ENCODE peak calls at places on chromosomes 13 and 19, in six cellular contexts. One of them, this sample, is unnamed.

GRCh38 chr19:56110515-56111448 is 10.3 kb downstream of the ZNF787 start:
- DNase-seq in AG09319: no peak
- DNase-seq in T1000: no peak
- DNase-seq in stromal cell of bone marrow: no peak
- DNase-seq in ureter: no peak
- DNase-seq in Caco-2: no peak
- DNase-seq in this sample: no peak

GRCh38 chr19:55702131-55702627 is 27.2 kb downstream of the EPN1 start:
- DNase-seq in AG09319: no peak
- DNase-seq in ureter: no peak
- DNase-seq in T1000: no peak
- DNase-seq in stromal cell of bone marrow: no peak
- DNase-seq in Caco-2: peak
- DNase-seq in this sample: no peak

GRCh38 chr13:23918208-23918607 is 20.9 kb upstream of the C1QTNF9B start:
- DNase-seq in stromal cell of bone marrow: no peak
- DNase-seq in T1000: no peak
- DNase-seq in AG09319: no peak
- DNase-seq in ureter: no peak
- DNase-seq in Caco-2: no peak
- DNase-seq in this sample: no peak

GRCh38 chr13:101499406-101499805 is 46.9 kb downstream of the ITGBL1 start:
- DNase-seq in Caco-2: no peak
- DNase-seq in AG09319: no peak
- DNase-seq in stromal cell of bone marrow: peak
- DNase-seq in ureter: no peak
- DNase-seq in T1000: no peak
- DNase-seq in this sample: no peak

GRCh38 chr19:16588089-16588823 is 16.0 kb upstream of the SLC35E1 start:
- DNase-seq in stromal cell of bone marrow: no peak
- DNase-seq in T1000: no peak
- DNase-seq in Caco-2: no peak
- DNase-seq in AG09319: no peak
- DNase-seq in ureter: no peak
- DNase-seq in this sample: peak

GRCh38 chr13:105929486-105929885 is 606.0 kb downstream of the EFNB2 start:
- DNase-seq in T1000: no peak
- DNase-seq in AG09319: no peak
- DNase-seq in Caco-2: no peak
- DNase-seq in ureter: no peak
- DNase-seq in stromal cell of bone marrow: no peak
- DNase-seq in this sample: no peak

GRCh38 chr19:2462635-2463421 is 6.1 kb upstream of the LMNB2 start:
- DNase-seq in AG09319: peak
- DNase-seq in stromal cell of bone marrow: peak
- DNase-seq in T1000: peak
- DNase-seq in Caco-2: peak
- DNase-seq in ureter: peak
- DNase-seq in this sample: no peak

GRCh38 chr13:49594576-49594975 is 9.2 kb upstream of the RCBTB1 start:
- DNase-seq in Caco-2: no peak
- DNase-seq in AG09319: no peak
- DNase-seq in ureter: no peak
- DNase-seq in stromal cell of bone marrow: peak
- DNase-seq in T1000: no peak
- DNase-seq in this sample: no peak

GRCh38 chr19:32581704-32582164 is 744 bp downstream of the PDCD5 start:
- DNase-seq in stromal cell of bone marrow: no peak
- DNase-seq in T1000: no peak
- DNase-seq in ureter: no peak
- DNase-seq in Caco-2: no peak
- DNase-seq in AG09319: no peak
- DNase-seq in this sample: no peak

GRCh38 chr13:73551736-73552135 is 492.9 kb downstream of the KLF5 start:
- DNase-seq in stromal cell of bone marrow: no peak
- DNase-seq in AG09319: no peak
- DNase-seq in Caco-2: no peak
- DNase-seq in ureter: no peak
- DNase-seq in T1000: no peak
- DNase-seq in this sample: no peak

GRCh38 chr19:14686411-14686810 is 3.4 kb upstream of the ZNF333 start:
- DNase-seq in AG09319: no peak
- DNase-seq in Caco-2: no peak
- DNase-seq in ureter: no peak
- DNase-seq in stromal cell of bone marrow: no peak
- DNase-seq in T1000: no peak
- DNase-seq in this sample: peak

GRCh38 chr13:22278336-22278929 is 607.6 kb downstream of the FGF9 start:
- DNase-seq in stromal cell of bone marrow: no peak
- DNase-seq in AG09319: no peak
- DNase-seq in ureter: peak
- DNase-seq in Caco-2: peak
- DNase-seq in T1000: no peak
- DNase-seq in this sample: peak

GRCh38 chr13:28537149-28537548 is 42.2 kb upstream of the FLT1 start:
- DNase-seq in Caco-2: no peak
- DNase-seq in AG09319: no peak
- DNase-seq in T1000: no peak
- DNase-seq in ureter: no peak
- DNase-seq in stromal cell of bone marrow: no peak
- DNase-seq in this sample: peak

GRCh38 chr13:29753593-29754485 is 96.6 kb downstream of the UBL3 start:
- DNase-seq in Caco-2: no peak
- DNase-seq in AG09319: no peak
- DNase-seq in T1000: no peak
- DNase-seq in stromal cell of bone marrow: no peak
- DNase-seq in ureter: no peak
- DNase-seq in this sample: no peak

GRCh38 chr13:102090532-102090931 is 311.3 kb downstream of the FGF14 start:
- DNase-seq in AG09319: no peak
- DNase-seq in stromal cell of bone marrow: no peak
- DNase-seq in Caco-2: no peak
- DNase-seq in ureter: no peak
- DNase-seq in T1000: no peak
- DNase-seq in this sample: no peak

GRCh38 chr13:113777311-113778260 is 18.6 kb downstream of the TMEM255B start:
- DNase-seq in AG09319: no peak
- DNase-seq in T1000: peak
- DNase-seq in ureter: no peak
- DNase-seq in Caco-2: peak
- DNase-seq in stromal cell of bone marrow: no peak
- DNase-seq in this sample: no peak